ENCODE peak calls at places on chromosomes 11 and 22, in six cellular contexts. H is activated CD8-positive, alpha-beta T cell treated with anti-CD3 and anti-CD28 coated beads, Interleukin-2, amount 10 ng/mL, durations not matched to agents 7 days and 5 days; Q is IMR-90; T is hypothalamus; Z is activated T-helper 1 cell treated with anti-CD3 and anti-CD28 coated beads, Interleukin-12 subunit alpha, Interleukin-12 subunit beta, Interleukin-2, Interleukin-4 antibody, amounts not matched to agents 30 ng/mL and 10 ng/mL and 1 ng/mL, durations not matched to agents 14 hours and 24 hours and 36 hours; B is stimulated activated CD4-positive, alpha-beta T cell treated with anti-CD3 and anti-CD28 coated beads, Interleukin-1b, Interleukin-23, amount 100 ng/mL, for 1 hour. C is an unnamed sample.

GRCh38 chr11:705646-706438 is at the start of gene EPS8L2:
- DNase-seq in H (no peak), Q (no peak), T (no peak), Z (no peak), B (no peak), C (no peak)

GRCh38 chr22:30526656-30527055 is 19.9 kb downstream of the SEC14L6 start:
- DNase-seq in H (no peak), Q (no peak), T (no peak), Z (no peak), B (no peak), C (no peak)

GRCh38 chr11:94897330-94897768 is 76.0 kb downstream of the CWC15 start:
- DNase-seq in H (peak; percentile 59), Q (peak; percentile 45), T (peak; percentile 15), Z (no peak), B (no peak), C (no peak)

GRCh38 chr11:130418210-130418609 is 10.2 kb downstream of the ADAMTS8 start:
- DNase-seq in H (no peak), Q (no peak), T (peak; percentile 22), Z (no peak), B (no peak), C (no peak)

GRCh38 chr22:29715240-29715639 is 4.6 kb upstream of the CABP7 start:
- DNase-seq in H (no peak), Q (no peak), T (no peak), Z (no peak), B (no peak), C (no peak)

GRCh38 chr22:42078469-42079318 is 806 bp upstream of the SMDT1 start:
- DNase-seq in H (no peak), Q (no peak), T (peak; percentile 64), Z (no peak), B (no peak), C (no peak)

GRCh38 chr11:22832315-22833041 is 2.9 kb upstream of the SVIP start:
- DNase-seq in H (no peak), Q (no peak), T (no peak), Z (no peak), B (no peak), C (no peak)

GRCh38 chr11:87325490-87325872 is 287.7 kb downstream of the TMEM135 start:
- DNase-seq in H (no peak), Q (no peak), T (no peak), Z (no peak), B (no peak), C (no peak)

GRCh38 chr22:38513063-38513462 is 7.0 kb upstream of the DDX17 start:
- DNase-seq in H (peak; percentile 76), Q (no peak), T (no peak), Z (peak; percentile 38), B (no peak), C (no peak)

GRCh38 chr11:83054904-83055380 is 16.8 kb downstream of the RAB30 start:
- DNase-seq in H (no peak), Q (no peak), T (no peak), Z (no peak), B (no peak), C (no peak)

GRCh38 chr22:24507742-24508141 is 12.6 kb downstream of the UPB1 start:
- DNase-seq in H (no peak), Q (no peak), T (no peak), Z (no peak), B (no peak), C (no peak)

GRCh38 chr11:62221498-62221897 is 13.0 kb downstream of the SCGB2A1 start:
- DNase-seq in H (no peak), Q (no peak), T (no peak), Z (no peak), B (no peak), C (no peak)

GRCh38 chr11:42311944-42312343 is 852.5 kb upstream of the LRRC4C start:
- DNase-seq in H (no peak), Q (no peak), T (no peak), Z (no peak), B (no peak), C (no peak)

GRCh38 chr11:19607656-19608360 is 104.8 kb upstream of the NAV2 start:
- DNase-seq in H (no peak), Q (peak; percentile 48), T (no peak), Z (no peak), B (no peak), C (no peak)

GRCh38 chr22:42764895-42765363 is 44.3 kb upstream of the A4GALT start:
- DNase-seq in H (no peak), Q (no peak), T (no peak), Z (no peak), B (no peak), C (no peak)

GRCh38 chr11:2582958-2583604 is 116.7 kb downstream of the KCNQ1OT1 start:
- DNase-seq in H (no peak), Q (no peak), T (no peak), Z (no peak), B (no peak), C (no peak)

GRCh38 chr22:35357883-35358621 is 22.8 kb upstream of the HMOX1 start:
- DNase-seq in H (no peak), Q (peak; percentile 40), T (no peak), Z (no peak), B (no peak), C (no peak)

GRCh38 chr11:91921974-91922373 is 302.6 kb upstream of the FAT3 start:
- DNase-seq in H (no peak), Q (no peak), T (no peak), Z (no peak), B (no peak), C (no peak)

GRCh38 chr11:6599884-6600390 is 3.5 kb downstream of the RRP8 start:
- DNase-seq in H (no peak), Q (no peak), T (no peak), Z (no peak), B (no peak), C (no peak)

GRCh38 chr11:75626692-75627536 is 41.9 kb downstream of the MAP6 start:
- DNase-seq in H (no peak), Q (peak; percentile 71), T (no peak), Z (no peak), B (no peak), C (no peak)

GRCh38 chr22:40487663-40488249 is 117.4 kb downstream of the SGSM3 start:
- DNase-seq in H (peak; percentile 29), Q (peak; percentile 47), T (no peak), Z (no peak), B (no peak), C (no peak)

GRCh38 chr11:82995754-82996398 is 75.8 kb downstream of the RAB30 start:
- DNase-seq in H (no peak), Q (no peak), T (no peak), Z (no peak), B (no peak), C (no peak)

GRCh38 chr11:112961751-112962747 is 829 bp downstream of the NCAM1 start:
- DNase-seq in H (peak; percentile 35), Q (no peak), T (peak; percentile 58), Z (no peak), B (no peak), C (peak; percentile 6)

GRCh38 chr22:49420651-49421050 is 407.0 kb downstream of the BRD1 start:
- DNase-seq in H (no peak), Q (no peak), T (no peak), Z (no peak), B (no peak), C (no peak)

GRCh38 chr11:93017821-93018690 is 48.6 kb downstream of the MTNR1B start:
- DNase-seq in H (no peak), Q (no peak), T (no peak), Z (no peak), B (no peak), C (no peak)

GRCh38 chr11:33622231-33622630 is 78.4 kb downstream of the C11orf91 start:
- DNase-seq in H (no peak), Q (peak; percentile 63), T (no peak), Z (no peak), B (no peak), C (no peak)

GRCh38 chr11:5618807-5619206 is 6.0 kb upstream of the TRIM34 start:
- DNase-seq in H (no peak), Q (peak; percentile 97), T (no peak), Z (no peak), B (no peak), C (no peak)

GRCh38 chr11:13433437-13433836 is 29.6 kb downstream of the BTBD10 start:
- DNase-seq in H (no peak), Q (no peak), T (no peak), Z (no peak), B (no peak), C (no peak)

GRCh38 chr11:6468712-6469495 is 4.8 kb downstream of the TRIM3 start:
- DNase-seq in H (no peak), Q (peak; percentile 87), T (peak; percentile 72), Z (no peak), B (no peak), C (no peak)

GRCh38 chr11:26541870-26542269 is 30.2 kb downstream of the MUC15 start:
- DNase-seq in H (no peak), Q (no peak), T (no peak), Z (no peak), B (no peak), C (no peak)